ENCODE peak calls at places on chromosomes 7 and 10, in eight cellular contexts. J is AG04450, K is fibroblast of the aortic adventitia, X is lower lobe of right lung, P is BJ, I is kidney epithelial cell, R is fibroblast of lung, U is endothelial cell. A is an unnamed sample.

GRCh38 chr10:66927271-66927950 is 1.6 kb downstream of the LRRTM3 start:
- DNase-seq in K (no peak), X (no peak), P (no peak), I (no peak), R (no peak), J (no peak), U (no peak), A (no peak)

GRCh38 chr7:145534301-145534700 is 582.3 kb upstream of the CNTNAP2 start:
- DNase-seq in K (no peak), I (no peak), P (no peak), X (no peak), U (no peak), R (peak; percentile 62), J (no peak), A (no peak)

GRCh38 chr7:52648903-52649302 is 386.5 kb upstream of the POM121L12 start:
- DNase-seq in X (no peak), R (no peak), K (no peak), U (no peak), I (no peak), P (no peak), J (no peak), A (no peak)

GRCh38 chr7:66409493-66409892 is 204.4 kb downstream of the TPST1 start:
- DNase-seq in I (no peak), R (no peak), X (no peak), U (no peak), J (no peak), K (no peak), P (no peak), A (no peak)

GRCh38 chr10:90916392-90917110 is 4.3 kb downstream of the ANKRD1 start:
- DNase-seq in J (no peak), X (no peak), P (no peak), U (no peak), K (no peak), I (no peak), R (no peak), A (no peak)

GRCh38 chr7:134891262-134892001 is 94.9 kb upstream of the AGBL3 start:
- DNase-seq in U (peak; percentile 64), I (peak; percentile 86), J (peak; percentile 69), P (peak; percentile 35), K (peak; percentile 99), R (peak; percentile 99), X (peak; percentile 53), A (peak; percentile 84)

GRCh38 chr7:20197837-20198236 is 19.3 kb downstream of the MACC1 start:
- DNase-seq in X (no peak), J (no peak), U (no peak), P (no peak), I (no peak), R (no peak), K (peak; percentile 42), A (no peak)

GRCh38 chr7:82430518-82431465 is 12.8 kb downstream of the CACNA2D1 start:
- DNase-seq in I (no peak), J (peak; percentile 55), U (no peak), X (no peak), P (no peak), R (peak; percentile 85), K (peak; percentile 63), A (no peak)

GRCh38 chr7:114519215-114519614 is 104.6 kb downstream of the FOXP2 start:
- DNase-seq in J (no peak), P (no peak), U (no peak), I (no peak), K (peak; percentile 76), X (no peak), R (no peak), A (no peak)

GRCh38 chr10:122018951-122019413 is 30.0 kb downstream of the TACC2 start:
- DNase-seq in X (peak; percentile 51), R (no peak), I (no peak), P (no peak), K (no peak), U (no peak), J (no peak), A (no peak)

DNA sequence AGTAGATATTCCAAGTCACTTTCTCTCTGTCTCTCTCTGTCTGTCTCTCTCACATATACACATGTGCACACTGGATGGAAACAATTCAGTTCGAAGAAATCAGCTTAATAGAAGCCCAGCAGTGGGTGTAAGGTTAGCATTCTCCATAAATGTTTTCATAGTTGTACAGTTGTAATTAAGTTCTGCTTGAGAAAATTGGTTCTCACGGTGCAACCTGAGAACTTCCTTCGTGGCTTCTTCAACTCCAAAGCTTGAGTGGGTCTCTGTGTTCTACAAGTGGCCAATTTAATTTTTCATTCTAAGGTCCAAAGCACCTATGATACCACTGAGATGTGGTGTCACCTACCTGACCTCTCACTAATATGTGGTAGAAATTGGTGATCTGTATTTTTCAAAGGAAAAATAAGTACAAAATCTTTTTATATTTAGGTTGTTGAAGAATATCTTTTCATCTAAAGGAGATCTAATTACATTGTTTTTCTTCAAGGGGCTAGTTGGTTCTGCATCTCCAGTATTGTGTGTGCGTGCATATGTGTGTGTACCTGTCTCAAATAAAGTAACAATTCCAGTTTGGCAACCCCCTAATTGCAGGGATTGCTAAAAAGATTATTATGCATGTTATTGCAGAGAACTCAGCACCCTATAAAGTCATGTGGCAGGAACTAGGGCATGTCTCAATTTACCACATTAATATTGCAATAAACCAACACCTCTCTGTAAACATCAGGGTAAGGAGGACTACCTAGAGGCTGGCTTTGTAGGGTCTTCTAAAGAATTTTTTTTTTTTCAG is 37.2 kb downstream of the MRPS33 start:
- DNase-seq in K (no peak), R (no peak), U (no peak), P (no peak), X (no peak), I (no peak), J (no peak), A (no peak)
- TF ChIP-seq CTCF in K (no peak), R (no peak), U (no peak), P (no peak), X (no peak), I (no peak), J (no peak), A (no peak)

GRCh38 chr10:113681533-113682470 is 2.1 kb downstream of the CASP7 start:
- DNase-seq in X (no peak), J (no peak), R (no peak), I (no peak), K (peak; percentile 20), P (no peak), U (no peak), A (no peak)

GRCh38 chr10:113680172-113681111 is 730 bp downstream of the CASP7 start:
- DNase-seq in P (no peak), K (peak; percentile 59), I (peak; percentile 81), U (no peak), X (peak; percentile 67), R (peak; percentile 73), J (peak; percentile 37), A (peak; percentile 59)

GRCh38 chr10:113683300-113683699 is 3.6 kb downstream of the CASP7 start:
- DNase-seq in X (no peak), J (no peak), P (no peak), U (no peak), I (no peak), R (no peak), K (no peak), A (no peak)

DNA sequence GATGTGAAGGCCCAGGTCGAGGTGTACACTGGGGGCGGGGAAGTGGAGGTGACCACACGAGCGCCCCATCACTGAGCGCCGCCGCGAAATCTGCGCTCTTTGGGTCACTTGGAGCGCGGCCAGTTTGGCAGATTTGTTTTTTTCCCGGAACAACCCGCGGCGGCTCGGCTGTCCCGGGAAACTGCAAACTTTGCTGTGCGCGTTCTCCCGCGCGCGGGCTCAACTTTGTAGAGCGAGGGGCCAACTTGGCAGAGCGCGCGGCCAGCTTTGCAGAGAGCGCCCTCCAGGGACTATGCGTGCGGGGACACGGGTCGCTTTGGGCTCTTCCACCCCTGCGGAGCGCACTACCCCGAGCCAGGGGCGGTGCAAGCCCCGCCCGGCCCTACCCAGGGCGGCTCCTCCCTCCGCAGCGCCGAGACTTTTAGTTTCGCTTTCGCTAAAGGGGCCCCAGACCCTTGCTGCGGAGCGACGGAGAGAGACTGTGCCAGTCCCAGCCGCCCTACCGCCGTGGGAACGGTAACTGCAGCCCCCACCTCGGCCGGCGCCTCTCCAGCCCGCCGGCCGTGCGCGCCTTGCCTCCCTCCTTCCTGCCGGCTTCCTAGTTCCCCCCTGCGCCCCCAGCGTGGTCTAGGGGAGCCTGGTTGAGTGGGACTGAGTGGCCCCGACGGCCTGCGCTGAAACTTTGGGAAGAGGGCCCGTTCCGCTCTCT is at the start of gene CASP7:
- DNase-seq in I (peak; percentile 14), U (peak; percentile 72), J (peak; percentile 34), K (peak; percentile 68), P (no peak), R (peak; percentile 82), X (peak; percentile 86), A (peak; percentile 70)
- TF ChIP-seq CTCF in I (peak; percentile 39), U (no peak), J (no peak), K (no peak), P (peak; percentile 24), R (no peak), X (no peak), A (no peak)

GRCh38 chr10:94192974-94193373 is 169.8 kb downstream of the NOC3L start:
- DNase-seq in U (no peak), J (no peak), P (no peak), R (no peak), X (no peak), K (peak; percentile 52), I (no peak), A (no peak)

GRCh38 chr10:94197241-94197640 is 165.5 kb downstream of the NOC3L start:
- DNase-seq in I (no peak), R (no peak), P (no peak), X (no peak), K (no peak), U (no peak), J (no peak), A (no peak)

GRCh38 chr10:94192333-94192732 is 170.4 kb downstream of the NOC3L start:
- DNase-seq in P (no peak), R (no peak), X (no peak), I (no peak), K (no peak), J (no peak), U (no peak), A (no peak)

GRCh38 chr10:94193466-94193924 is 169.2 kb downstream of the NOC3L start:
- DNase-seq in P (peak; percentile 47), I (no peak), U (no peak), J (peak; percentile 58), K (peak; percentile 95), X (no peak), R (peak; percentile 85), A (peak; percentile 37)

DNA sequence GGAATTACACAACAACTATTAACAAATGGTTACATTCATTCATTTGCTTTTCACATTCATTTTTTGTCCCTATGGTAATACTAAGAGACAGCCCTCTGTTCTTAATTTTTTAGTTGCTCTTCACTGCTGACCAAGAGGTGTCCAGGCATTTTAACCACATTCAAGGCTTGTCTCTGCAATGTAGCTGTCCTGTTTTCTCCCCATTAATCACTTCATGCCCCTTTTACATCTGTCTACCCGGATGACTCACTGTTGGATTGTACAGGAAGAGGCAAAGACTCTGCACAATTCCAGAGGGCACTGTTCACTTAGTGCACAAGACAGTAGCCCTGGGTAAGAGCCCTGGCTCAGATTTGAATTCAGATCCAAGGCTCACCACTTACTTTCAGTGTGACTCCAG is 168.5 kb downstream of the NOC3L start:
- DNase-seq in U (no peak), K (peak; percentile 53), J (no peak), I (peak; percentile 52), R (peak; percentile 50), X (no peak), P (peak; percentile 46), A (peak; percentile 46)
- TF ChIP-seq CTCF in U (no peak), K (peak; percentile 18), J (no peak), I (peak; percentile 13), R (no peak), X (no peak), P (peak; percentile 33), A (peak; percentile 21)

DNA sequence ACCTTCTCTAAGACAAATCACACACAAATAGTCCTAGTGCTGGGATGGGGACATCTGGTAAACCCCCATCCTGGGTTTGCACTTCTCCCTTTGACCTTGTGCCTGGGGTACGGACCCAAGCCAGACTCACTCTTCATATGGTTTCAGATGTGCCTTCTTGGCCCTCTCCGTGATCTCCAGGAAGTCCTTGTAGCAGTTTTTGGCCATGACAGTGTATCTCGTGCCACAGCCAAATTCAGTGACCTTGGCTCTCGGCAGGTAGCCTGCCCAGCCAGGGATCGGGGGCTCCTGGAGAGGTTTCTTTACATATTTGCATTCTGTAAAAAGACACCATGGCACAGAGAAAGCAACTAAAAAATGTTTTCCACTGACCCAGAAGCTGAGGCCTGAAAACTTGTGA is 43.9 kb downstream of the PNLIPRP2 start:
- DNase-seq in I (no peak), U (no peak), J (no peak), P (no peak), X (no peak), K (no peak), R (no peak), A (no peak)
- TF ChIP-seq CTCF in I (no peak), U (no peak), J (no peak), P (no peak), X (no peak), K (no peak), R (no peak), A (no peak)

A was measured in HFFc6.